ENCODE peak calls at places on chromosomes 16 and 17, in nine cellular contexts. G is fibroblast of the aortic adventitia, Q is mammary epithelial cell, T is mesendoderm, S is anterior cingulate cortex, Z is OCI-LY7, X is COR-L47, F is SK-MEL-5, M is NCI-H1694 treated with DMSO at 0.1 percent for 48 hours. Y is an unnamed sample.

GRCh38 chr16:88882358-88883030 is 16.0 kb upstream of the PABPN1L start:
- DNase-seq in G (no peak), Q (no peak), T (no peak), S (peak), Z (no peak), X (no peak), F (peak), M (no peak), Y (peak)

GRCh38 chr16:11082860-11083388 is 138.6 kb downstream of the CLEC16A start:
- DNase-seq in G (no peak), Q (no peak), T (no peak), S (no peak), Z (no peak), X (no peak), F (no peak), M (no peak), Y (no peak)

GRCh38 chr16:27434141-27435051 is 32.4 kb downstream of the IL21R start:
- DNase-seq in G (no peak), Q (no peak), T (no peak), S (no peak), Z (no peak), X (no peak), F (no peak), M (no peak), Y (no peak)

GRCh38 chr16:2033057-2033911 is 6.6 kb downstream of the NHERF2 start:
- DNase-seq in G (peak), Q (peak), T (peak), S (peak), Z (no peak), X (no peak), F (peak), M (no peak), Y (no peak)

GRCh38 chr16:84088695-84089395 is 27.9 kb downstream of the MBTPS1 start:
- DNase-seq in G (no peak), Q (no peak), T (peak), S (peak), Z (peak), X (no peak), F (no peak), M (peak), Y (no peak)

GRCh38 chr16:57392694-57393093 is 11.9 kb upstream of the CCL17 start:
- DNase-seq in G (no peak), Q (no peak), T (no peak), S (no peak), Z (no peak), X (no peak), F (no peak), M (no peak), Y (no peak)

GRCh38 chr17:82882715-82883446 is 43.1 kb upstream of the ZNF750 start:
- DNase-seq in G (no peak), Q (no peak), T (no peak), S (no peak), Z (no peak), X (no peak), F (no peak), M (no peak), Y (no peak)

GRCh38 chr16:3580686-3581085 is 3.5 kb upstream of the NLRC3 start:
- DNase-seq in G (no peak), Q (no peak), T (no peak), S (no peak), Z (peak), X (no peak), F (no peak), M (no peak), Y (no peak)

GRCh38 chr16:29710227-29711219 is 31.5 kb downstream of the QPRT start:
- DNase-seq in G (peak), Q (peak), T (peak), S (no peak), Z (peak), X (no peak), F (peak), M (peak), Y (peak)

GRCh38 chr16:24854607-24855171 is 8.9 kb downstream of the SLC5A11 start:
- DNase-seq in G (no peak), Q (no peak), T (no peak), S (no peak), Z (no peak), X (no peak), F (no peak), M (no peak), Y (no peak)

GRCh38 chr16:56549744-56550385 is 15.0 kb upstream of the MT4 start:
- DNase-seq in G (no peak), Q (peak), T (no peak), S (no peak), Z (no peak), X (no peak), F (peak), M (no peak), Y (no peak)

GRCh38 chr16:81795193-81795592 is 16.1 kb downstream of the PLCG2 start:
- DNase-seq in G (no peak), Q (no peak), T (no peak), S (no peak), Z (no peak), X (no peak), F (no peak), M (no peak), Y (no peak)

GRCh38 chr17:51154176-51154575 is 817 bp downstream of the NME1 start:
- DNase-seq in G (no peak), Q (peak), T (peak), S (no peak), Z (peak), X (no peak), F (no peak), M (no peak), Y (peak)

GRCh38 chr16:73020409-73020884 is 27.5 kb downstream of the ZFHX3 start:
- DNase-seq in G (peak), Q (peak), T (no peak), S (no peak), Z (no peak), X (no peak), F (peak), M (no peak), Y (no peak)

Y was measured in KBM-7.